ENCODE peak calls at places on chromosomes 1 and 21, in five cellular contexts. J, N, S, U and Y are unnamed samples.

GRCh38 chr1:209512821-209513220 is 70.7 kb upstream of the CAMK1G start:
- DNase-seq in N (no peak), J (no peak), S (no peak), U (no peak), Y (no peak)

GRCh38 chr1:40980453-40981121 is 1.1 kb downstream of the CTPS1 start:
- DNase-seq in J (peak; percentile 75), N (no peak), S (peak; percentile 35), U (peak; percentile 50), Y (peak; percentile 35)

GRCh38 chr1:228096416-228097332 is 6.5 kb downstream of the C1orf35 start:
- DNase-seq in S (no peak), N (no peak), J (no peak), U (no peak), Y (no peak)

GRCh38 chr21:24223625-24224024 is 1383.7 kb downstream of the MRPL39 start:
- DNase-seq in S (no peak), J (no peak), U (peak; percentile 37), N (no peak), Y (no peak)

GRCh38 chr1:97093742-97094141 is 372.2 kb downstream of the PTBP2 start:
- DNase-seq in S (peak; percentile 76), J (no peak), N (peak; percentile 72), U (peak; percentile 83), Y (peak; percentile 39)

GRCh38 chr1:201072149-201072548 is 40.1 kb downstream of the CACNA1S start:
- DNase-seq in J (no peak), S (peak; percentile 48), N (peak; percentile 29), U (no peak), Y (peak; percentile 24)

GRCh38 chr1:115337633-115338456 is at the start of gene NGF:
- DNase-seq in S (peak; percentile 80), U (peak; percentile 78), J (no peak), N (peak; percentile 69), Y (peak; percentile 31)

GRCh38 chr21:44433791-44434567 is 21.3 kb upstream of the LRRC3 start:
- DNase-seq in N (no peak), J (no peak), U (no peak), S (no peak), Y (no peak)

GRCh38 chr1:239912471-239912870 is 179.2 kb upstream of the FMN2 start:
- DNase-seq in J (no peak), S (peak; percentile 39), U (peak; percentile 19), N (no peak), Y (no peak)

GRCh38 chr1:47561523-47562007 is 123.7 kb downstream of the FOXD2 start:
- DNase-seq in N (peak; percentile 9), U (no peak), J (no peak), S (peak; percentile 31), Y (peak; percentile 86)

GRCh38 chr1:48073773-48074172 is 76.6 kb upstream of the TRABD2B start:
- DNase-seq in U (no peak), S (no peak), N (no peak), J (no peak), Y (no peak)

GRCh38 chr1:6601049-6601864 is 1.4 kb downstream of the KLHL21 start:
- DNase-seq in J (peak; percentile 55), U (peak; percentile 97), S (peak; percentile 92), N (peak; percentile 88), Y (peak; percentile 99)

GRCh38 chr1:154962795-154963330 is 1.3 kb upstream of the PYGO2 start:
- DNase-seq in N (no peak), J (no peak), S (no peak), U (no peak), Y (no peak)

GRCh38 chr1:163035791-163036249 is 33.3 kb upstream of the RGS4 start:
- DNase-seq in S (peak; percentile 99), U (peak; percentile 96), N (peak; percentile 99), J (no peak), Y (peak; percentile 98)

GRCh38 chr1:88935522-88936222 is 44.3 kb upstream of the GTF2B start:
- DNase-seq in U (peak; percentile 52), J (peak; percentile 59), N (peak; percentile 19), S (peak; percentile 30), Y (no peak)

GRCh38 chr1:22861764-22862440 is 110.8 kb downstream of the LACTBL1 start:
- DNase-seq in J (no peak), S (peak; percentile 73), U (peak; percentile 80), N (peak; percentile 63), Y (peak; percentile 86)

GRCh38 chr1:229295745-229296144 is 24.8 kb downstream of the RAB4A start:
- DNase-seq in J (no peak), S (no peak), N (no peak), U (no peak), Y (no peak)

GRCh38 chr1:112618114-112618720 is 724 bp downstream of the ST7L start:
- DNase-seq in S (peak; percentile 42), J (peak; percentile 62), U (peak; percentile 44), N (no peak), Y (peak; percentile 35)

GRCh38 chr1:94296018-94296417 is 58.6 kb upstream of the ARHGAP29 start:
- DNase-seq in U (peak; percentile 84), N (peak; percentile 84), S (peak; percentile 88), J (no peak), Y (peak; percentile 67)

GRCh38 chr1:197521118-197521739 is 253.2 kb downstream of the CRB1 start:
- DNase-seq in J (peak; percentile 45), N (peak; percentile 6), S (peak; percentile 19), U (peak; percentile 44), Y (peak; percentile 17)

GRCh38 chr1:226066415-226067077 is 4.0 kb downstream of the H3-3A start:
- DNase-seq in S (peak; percentile 51), U (peak; percentile 21), J (no peak), N (peak; percentile 44), Y (peak; percentile 17)

GRCh38 chr1:197666769-197667285 is 108.5 kb downstream of the DENND1B start:
- DNase-seq in N (no peak), U (no peak), J (no peak), S (no peak), Y (no peak)

GRCh38 chr1:179230251-179230650 is 774 bp upstream of the ABL2 start:
- DNase-seq in S (peak; percentile 65), N (peak; percentile 53), U (peak; percentile 86), J (peak; percentile 3), Y (peak; percentile 32)
- H4K20me1 ChIP-seq in S (no peaks in the 10 kb centered on the region), N (peaks cover 28% of the 10 kb centered on the region), U (peaks cover 6% of the 10 kb centered on the region), J (no peaks in the 10 kb centered on the region), Y (no peaks in the 10 kb centered on the region)

GRCh38 chr1:150925080-150925479 is 1.1 kb upstream of the SETDB1 start:
- DNase-seq in J (no peak), S (no peak), N (no peak), U (no peak), Y (no peak)

GRCh38 chr1:150931773-150932172 is 5.6 kb downstream of the SETDB1 start:
- DNase-seq in J (peak; percentile 58), N (peak; percentile 5), S (peak; percentile 18), U (peak; percentile 23), Y (peak; percentile 24)

GRCh38 chr1:150926094-150926741 is at the start of gene SETDB1:
- DNase-seq in U (peak; percentile 95), N (peak; percentile 88), J (peak; percentile 99), S (peak; percentile 94), Y (peak; percentile 92)

GRCh38 chr1:150927629-150928028 is 1.5 kb downstream of the SETDB1 start:
- DNase-seq in U (no peak), N (no peak), S (no peak), J (no peak), Y (no peak)

DNA sequence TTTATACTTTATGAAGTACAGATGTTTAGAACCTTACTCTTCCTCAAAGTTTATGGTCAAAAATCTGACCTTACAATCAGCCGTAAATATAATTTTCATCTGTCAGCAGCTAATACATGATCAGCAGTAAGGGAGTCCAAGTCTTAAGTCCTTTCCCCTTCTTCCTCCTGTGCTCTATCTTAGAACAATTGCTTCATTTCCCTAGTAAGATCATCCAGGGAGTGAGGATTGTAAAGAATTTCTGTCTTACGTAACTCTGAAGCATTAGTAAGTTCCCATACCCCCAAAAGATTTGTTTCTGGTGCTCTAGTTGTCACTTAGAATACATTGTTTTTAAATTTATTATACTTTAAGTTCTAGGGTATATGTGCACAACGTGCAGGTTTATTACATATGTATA is 2.1 kb downstream of the SETDB1 start:
- DNase-seq in U (peak; percentile 9), J (no peak), N (no peak), S (no peak), Y (no peak)
- H3K4me2 ChIP-seq in U (no peak overlapping the region), J (no peak overlapping the region), N (no peak overlapping the region), S (no peak overlapping the region), Y (no peak overlapping the region)

GRCh38 chr1:212073490-212073889 is 37.9 kb downstream of the DTL start:
- DNase-seq in U (peak; percentile 4), S (no peak), J (no peak), N (no peak), Y (no peak)
- TF ChIP-seq CTCF in U (peak; percentile 25), S (peak; percentile 2), J (no peak), N (no peak), Y (no peak)

DNA sequence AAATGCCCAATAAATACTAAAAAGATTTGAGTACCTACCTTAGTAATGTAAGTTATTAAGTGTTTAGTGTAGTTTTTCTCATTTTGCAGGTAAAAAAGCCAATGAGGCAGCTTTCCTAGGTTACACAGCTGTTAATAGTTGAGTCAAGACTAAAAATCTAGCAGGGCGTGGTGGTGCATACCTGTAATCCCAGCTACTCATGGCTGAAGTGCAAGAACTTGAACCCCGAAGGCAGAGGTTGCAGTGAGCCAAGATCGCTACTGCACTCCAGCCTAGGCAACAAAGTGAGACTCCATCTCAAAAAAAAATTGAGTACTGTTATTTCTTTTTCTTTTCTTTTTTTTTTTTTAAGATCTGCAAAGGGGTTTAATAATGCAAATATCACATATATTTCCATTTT is 7.7 kb downstream of the YBX1 start:
- DNase-seq in N (no peak), J (no peak), U (no peak), S (no peak), Y (peak; percentile 37)
- H4K20me1 ChIP-seq in N (peaks cover 100% of the 10 kb centered on the region), J (peaks cover 97% of the 10 kb centered on the region), U (peaks cover 94% of the 10 kb centered on the region), S (peaks cover 6% of the 10 kb centered on the region), Y (peaks cover 73% of the 10 kb centered on the region)